ENCODE peak calls at places on chromosomes 1 and 21, in seven cellular contexts. T is prostate gland, F is neuronal stem cell, R is sigmoid colon, B is fibroblast of lung, A is kidney, Q is IMR-90. L is an unnamed sample. For H3K4me1 and H3K9me3, the result is how much of the 10 kb centered on the place peaks cover.

GRCh38 chr1:68819190-68819829 is 322.4 kb upstream of the DEPDC1 start:
- DNase-seq in T (no peak), F (no peak), R (no peak), B (peak), A (no peak), Q (peak), L (no peak)

GRCh38 chr1:6288026-6288425 is 27.1 kb upstream of the GPR153 start:
- DNase-seq in T (no peak), F (no peak), R (no peak), B (no peak), A (peak), Q (no peak), L (no peak)

GRCh38 chr1:188499690-188500089 is 1670.9 kb downstream of the PLA2G4A start:
- DNase-seq in T (no peak), F (no peak), R (no peak), B (peak), A (no peak), Q (peak), L (no peak)

GRCh38 chr1:21342961-21343838 is 52.9 kb upstream of the ECE1 start:
- DNase-seq in T (peak), F (no peak), R (peak), B (no peak), A (no peak), Q (no peak), L (no peak)

GRCh38 chr1:68229927-68230812 is 2.2 kb downstream of the WLS start:
- DNase-seq in T (no peak), F (no peak), R (no peak), B (peak), A (no peak), Q (peak), L (no peak)

GRCh38 chr1:24540906-24541710 is 14.8 kb upstream of the NCMAP start:
- DNase-seq in T (peak), F (no peak), R (no peak), B (peak), A (no peak), Q (peak), L (peak)

GRCh38 chr1:89894210-89894668 is 73.4 kb downstream of the LRRC8D start:
- DNase-seq in T (no peak), F (no peak), R (no peak), B (peak), A (no peak), Q (peak), L (no peak)

GRCh38 chr1:179146476-179146875 is 64.6 kb downstream of the TOR3A start:
- DNase-seq in T (no peak), F (no peak), R (no peak), B (no peak), A (no peak), Q (no peak), L (no peak)

GRCh38 chr1:88595355-88595754 is 88.7 kb upstream of the PKN2 start:
- DNase-seq in T (no peak), F (no peak), R (no peak), B (peak), A (no peak), Q (peak), L (no peak)

GRCh38 chr21:36694041-36694515 is 4.8 kb upstream of the SIM2 start:
- DNase-seq in T (no peak), F (no peak), R (no peak), B (peak), A (no peak), Q (peak), L (no peak)

GRCh38 chr1:8118031-8118451 is 91.9 kb upstream of the ERRFI1 start:
- DNase-seq in T (no peak), F (no peak), R (no peak), B (peak), A (no peak), Q (no peak), L (no peak)

GRCh38 chr1:203239906-203240305 is 10.4 kb upstream of the CHIT1 start:
- DNase-seq in T (no peak), F (no peak), R (no peak), B (no peak), A (no peak), Q (no peak), L (no peak)

GRCh38 chr21:21715286-21715969 is 717.2 kb downstream of the NCAM2 start:
- DNase-seq in T (no peak), F (no peak), R (no peak), B (peak), A (no peak), Q (peak), L (no peak)

GRCh38 chr1:88169144-88169543 is 514.9 kb upstream of the PKN2 start:
- DNase-seq in T (no peak), F (no peak), R (no peak), B (no peak), A (no peak), Q (no peak), L (no peak)

GRCh38 chr1:206496131-206496793 is 11.1 kb upstream of the RASSF5 start:
- DNase-seq in T (no peak), F (no peak), R (no peak), B (no peak), A (no peak), Q (no peak), L (no peak)

GRCh38 chr1:33599516-33600115 is 127.2 kb downstream of the ZSCAN20 start:
- DNase-seq in T (no peak), F (no peak), R (no peak), B (no peak), A (no peak), Q (no peak), L (no peak)

GRCh38 chr1:215517441-215517891 is 49.6 kb upstream of the KCTD3 start:
- DNase-seq in T (no peak), F (no peak), R (no peak), B (peak), A (no peak), Q (peak), L (no peak)

GRCh38 chr1:59136541-59137335 is 160.2 kb upstream of the FGGY start:
- DNase-seq in T (no peak), F (no peak), R (no peak), B (peak), A (no peak), Q (no peak), L (no peak)

GRCh38 chr1:108124023-108124422 is 76.1 kb downstream of the SLC25A24 start:
- DNase-seq in T (no peak), F (no peak), R (no peak), B (no peak), A (no peak), Q (no peak), L (no peak)

GRCh38 chr1:33420870-33421775 is 9.8 kb downstream of the PHC2 start:
- DNase-seq in T (no peak), F (no peak), R (no peak), B (peak), A (no peak), Q (peak), L (no peak)

GRCh38 chr1:211939876-211940468 is 95.4 kb downstream of the INTS7 start:
- DNase-seq in T (no peak), F (no peak), R (no peak), B (no peak), A (no peak), Q (no peak), L (no peak)

GRCh38 chr1:243470492-243470891 is 214.7 kb downstream of the SDCCAG8 start:
- DNase-seq in T (no peak), F (no peak), R (no peak), B (no peak), A (no peak), Q (no peak), L (no peak)

GRCh38 chr21:39483917-39484316 is 32.1 kb downstream of the SH3BGR start:
- DNase-seq in T (no peak), F (no peak), R (no peak), B (peak), A (no peak), Q (peak), L (no peak)

GRCh38 chr1:224458296-224458695 is 23.7 kb upstream of the WDR26 start:
- DNase-seq in T (no peak), F (no peak), R (no peak), B (no peak), A (no peak), Q (no peak), L (no peak)

GRCh38 chr1:227869281-227869842 is 53.9 kb downstream of the PRSS38 start:
- DNase-seq in T (no peak), F (no peak), R (no peak), B (no peak), A (no peak), Q (peak), L (no peak)

GRCh38 chr1:227864882-227865281 is 49.4 kb downstream of the PRSS38 start:
- DNase-seq in T (no peak), F (no peak), R (no peak), B (no peak), A (no peak), Q (no peak), L (no peak)

GRCh38 chr1:227870375-227870774 is 54.9 kb downstream of the PRSS38 start:
- DNase-seq in T (no peak), F (no peak), R (no peak), B (no peak), A (no peak), Q (no peak), L (no peak)

DNA sequence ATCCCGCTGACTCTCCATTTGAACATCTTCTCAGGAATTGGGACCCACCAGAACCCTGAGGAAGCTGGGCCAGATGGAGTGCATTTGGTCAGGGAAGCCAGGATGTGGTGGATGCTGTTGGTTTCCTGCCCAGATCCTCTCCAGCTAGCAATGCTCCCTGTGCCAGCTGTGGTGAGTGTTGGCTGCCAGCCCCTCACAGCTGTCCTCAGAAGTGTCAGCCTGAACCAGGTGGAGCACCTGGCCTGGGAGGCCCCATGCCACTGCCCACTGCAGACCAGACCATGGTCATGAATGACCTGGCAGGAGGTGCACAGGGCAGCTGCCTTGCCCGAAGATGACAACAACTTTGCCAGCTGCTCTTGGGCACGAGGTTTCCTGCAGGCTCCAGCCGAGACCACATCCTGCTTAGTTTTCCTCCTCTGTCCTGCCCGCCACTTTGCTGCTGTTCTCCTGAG is 54.4 kb downstream of the PRSS38 start:
- DNase-seq in T (no peak), F (no peak), R (no peak), B (no peak), A (no peak), Q (no peak), L (no peak)
- H3K4me1 ChIP-seq in T (under half), F (under half), R (under half), B (under half), A (under half), Q (under half), L (under half)

GRCh38 chr1:50158421-50158820 is 49.7 kb downstream of the ELAVL4 start:
- DNase-seq in T (no peak), F (no peak), R (no peak), B (no peak), A (no peak), Q (no peak), L (no peak)

DNA sequence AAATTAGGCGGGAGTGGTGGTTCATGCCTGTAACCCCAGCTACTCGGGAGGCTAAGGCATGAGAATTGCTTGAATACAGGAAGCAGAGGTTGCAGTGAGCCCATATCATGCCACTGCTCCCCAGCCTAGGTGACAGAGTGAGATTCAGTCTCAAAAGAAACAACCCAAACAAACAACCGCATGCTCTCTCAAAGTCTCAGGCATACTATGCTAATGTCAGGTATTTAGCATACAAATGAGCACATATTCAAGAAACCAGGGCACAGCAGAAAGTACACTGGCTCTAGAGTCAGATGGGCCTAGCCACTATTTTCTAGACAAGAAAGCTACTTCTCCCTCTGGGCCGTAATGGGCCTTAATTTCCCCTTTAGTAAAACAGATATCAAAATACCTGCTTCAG is 55.0 kb downstream of the ELAVL4 start:
- DNase-seq in T (no peak), F (no peak), R (no peak), B (no peak), A (no peak), Q (no peak), L (no peak)
- H3K27ac ChIP-seq in T (no peak), F (no peak), R (no peak), B (no peak), A (no peak), Q (no peak), L (no peak)

DNA sequence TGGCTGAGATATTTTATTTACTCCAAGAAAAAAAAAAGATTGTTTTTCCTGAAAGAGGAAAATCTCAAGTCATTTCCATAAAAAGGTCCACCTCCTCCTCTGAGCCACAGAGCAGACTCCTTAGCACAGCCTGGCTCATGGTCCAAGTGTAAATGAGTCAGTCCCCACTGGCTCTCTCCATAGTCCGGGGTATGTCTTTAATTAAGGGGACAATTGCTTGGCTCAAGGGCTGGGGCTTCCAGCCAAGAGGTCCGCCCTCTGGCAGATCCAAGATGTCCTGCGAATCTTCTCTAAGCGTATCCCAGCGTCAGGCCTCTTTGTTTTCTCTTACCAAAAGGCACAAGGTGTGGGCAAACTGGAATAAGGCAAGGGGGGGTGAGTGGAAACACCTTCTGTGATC is 33.3 kb downstream of the FOXD2 start:
- DNase-seq in T (no peak), F (no peak), R (peak), B (no peak), A (no peak), Q (no peak), L (no peak)
- H3K9me3 ChIP-seq in T (under half), F (under half), R (under half), B (under half), A (under half), Q (under half), L (under half)

DNA sequence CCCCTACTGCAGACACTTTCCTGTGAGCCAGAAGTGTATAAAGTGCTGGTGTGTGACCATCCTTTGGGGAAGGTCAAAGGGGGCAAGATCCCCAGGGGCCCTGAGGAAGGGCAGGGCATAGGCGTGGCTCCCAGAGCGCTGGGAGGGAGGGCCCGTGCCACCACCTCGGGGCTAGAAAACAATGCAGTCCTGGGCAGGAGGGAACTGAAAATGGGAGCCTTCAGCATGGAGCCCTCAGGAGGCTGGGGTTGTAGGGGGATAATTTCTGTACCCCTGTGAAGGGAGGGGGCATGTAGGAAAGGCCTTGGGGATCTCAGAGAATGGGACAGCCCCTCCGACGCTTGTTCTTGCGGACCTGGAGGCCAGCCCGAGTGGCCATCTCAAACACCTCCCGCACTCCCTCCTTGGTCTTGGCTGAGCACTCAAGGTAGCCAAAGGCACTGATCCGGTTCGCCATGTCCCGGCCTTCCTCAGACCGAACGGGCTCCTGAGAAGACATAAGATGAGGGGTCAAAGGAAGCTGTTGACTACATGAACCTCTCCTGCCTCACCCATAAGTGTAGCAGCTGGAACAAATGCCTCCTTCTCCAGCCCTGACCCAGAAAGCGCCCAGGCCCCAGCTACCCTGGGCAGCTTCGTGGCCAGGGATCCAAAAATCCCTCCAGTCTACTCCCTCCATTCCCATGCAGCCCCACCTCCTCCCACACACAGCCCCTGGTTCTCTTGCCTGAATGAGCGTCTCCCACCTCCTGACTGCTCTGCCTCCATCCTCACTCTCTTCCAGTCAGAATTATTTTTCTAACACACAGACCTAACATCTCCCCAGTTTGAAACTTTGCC is 5.5 kb downstream of the RHOC start:
- DNase-seq in T (no peak), F (no peak), R (peak), B (no peak), A (peak), Q (no peak), L (no peak)
- H3K4me1 ChIP-seq in T (half or more), F (under half), R (under half), B (under half), A (half or more), Q (under half), L (under half)

GRCh38 chr1:151619489-151620093 is 7.7 kb downstream of the SNX27 start:
- DNase-seq in T (no peak), F (no peak), R (no peak), B (peak), A (no peak), Q (peak), L (no peak)

GRCh38 chr1:151616505-151616849 is 4.6 kb downstream of the SNX27 start:
- DNase-seq in T (no peak), F (no peak), R (no peak), B (peak), A (no peak), Q (peak), L (no peak)

GRCh38 chr1:151617995-151618394 is 6.1 kb downstream of the SNX27 start:
- DNase-seq in T (no peak), F (no peak), R (no peak), B (no peak), A (no peak), Q (no peak), L (no peak)

GRCh38 chr1:151620286-151620685 is 8.4 kb downstream of the SNX27 start:
- DNase-seq in T (no peak), F (no peak), R (no peak), B (no peak), A (no peak), Q (peak), L (no peak)

GRCh38 chr1:151618470-151618869 is 6.6 kb downstream of the SNX27 start:
- DNase-seq in T (no peak), F (no peak), R (no peak), B (no peak), A (no peak), Q (no peak), L (no peak)
- H3K27ac ChIP-seq in T (no peak), F (no peak), R (no peak), B (no peak), A (no peak), Q (no peak), L (no peak)

GRCh38 chr1:4970532-4970931 is 316.1 kb downstream of the AJAP1 start:
- DNase-seq in T (no peak), F (no peak), R (no peak), B (no peak), A (no peak), Q (no peak), L (no peak)
- H3K9me3 ChIP-seq in T (under half), F (under half), R (under half), B (under half), A (under half), Q (under half), L (under half)

DNA sequence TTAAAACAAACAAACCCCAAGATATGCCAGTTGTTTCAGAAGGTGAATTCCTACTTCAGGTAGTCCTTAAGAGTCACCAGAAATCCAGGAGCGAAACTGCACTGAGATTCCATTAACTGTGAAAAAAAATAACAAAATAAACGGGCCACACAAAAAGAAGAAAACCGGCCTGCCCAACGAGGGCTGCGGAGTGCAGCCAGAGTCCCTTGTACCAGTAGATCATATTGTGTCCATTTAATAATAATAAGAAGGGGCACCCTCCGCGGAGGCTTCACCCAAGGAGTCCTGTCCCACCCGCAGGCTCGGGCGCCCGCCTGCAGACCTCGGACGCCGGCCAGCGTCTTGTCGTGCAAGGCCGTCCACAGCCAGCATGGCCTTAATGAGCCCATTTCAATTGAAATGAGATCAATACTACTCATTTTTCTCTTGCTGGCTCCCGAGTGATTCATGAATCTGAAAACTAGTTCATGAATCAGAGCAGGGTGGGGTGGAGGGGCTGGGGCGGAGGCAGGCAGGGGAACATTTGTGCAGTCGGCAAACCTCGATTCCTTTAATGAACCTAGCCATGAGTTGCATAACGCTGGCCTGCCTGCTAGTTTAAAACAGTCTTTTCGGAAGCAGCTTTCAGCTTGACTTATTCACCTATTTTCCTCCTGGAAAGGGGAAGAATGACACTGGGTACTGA is 113.1 kb upstream of the IRF2BP2 start:
- DNase-seq in T (peak), F (no peak), R (peak), B (peak), A (peak), Q (peak), L (no peak)
- H3K4me1 ChIP-seq in T (under half), F (under half), R (under half), B (under half), A (half or more), Q (half or more), L (under half)